ENCODE peak calls at places on chromosomes 1 and 21, in seven cellular contexts. T, L, P, H, B, Z and R are unnamed samples.
A peak's percentile ranks its signal among the peaks of the same experiment; 100 is the strongest.

GRCh38 chr1:71641013-71641412 is 560.2 kb upstream of the ZRANB2 start:
- DNase-seq in T (no peak), L (no peak), P (no peak), H (no peak), B (no peak), Z (no peak), R (no peak)

GRCh38 chr21:41507521-41508414 is at the start of gene TMPRSS2:
- DNase-seq in T (peak; percentile 65), L (peak; percentile 74), P (no peak), H (no peak), B (no peak), Z (peak; percentile 74), R (no peak)

GRCh38 chr1:156372265-156372586 is 3.2 kb downstream of the RHBG start:
- DNase-seq in T (no peak), L (no peak), P (no peak), H (no peak), B (peak; percentile 60), Z (no peak), R (no peak)

GRCh38 chr21:36452281-36452680 is 27.6 kb downstream of the CLDN14 start:
- DNase-seq in T (no peak), L (no peak), P (no peak), H (no peak), B (no peak), Z (no peak), R (no peak)

GRCh38 chr1:54809496-54810074 is 8.5 kb upstream of the TTC22 start:
- DNase-seq in T (no peak), L (no peak), P (no peak), H (no peak), B (no peak), Z (peak; percentile 30), R (no peak)

GRCh38 chr1:180698580-180698979 is 66.8 kb downstream of the XPR1 start:
- DNase-seq in T (no peak), L (no peak), P (no peak), H (no peak), B (no peak), Z (no peak), R (no peak)

GRCh38 chr1:220926146-220926545 is 46.9 kb downstream of the HLX start:
- DNase-seq in T (no peak), L (no peak), P (no peak), H (no peak), B (peak; percentile 30), Z (no peak), R (no peak)

GRCh38 chr21:43726686-43727570 is 8.0 kb downstream of the PDXK start:
- DNase-seq in T (no peak), L (no peak), P (no peak), H (no peak), B (no peak), Z (peak; percentile 44), R (no peak)

GRCh38 chr1:119544165-119544762 is 37.3 kb downstream of the HSD3B1 start:
- DNase-seq in T (peak; percentile 21), L (peak; percentile 41), P (no peak), H (no peak), B (no peak), Z (no peak), R (peak; percentile 6)

GRCh38 chr1:50123071-50123470 is 14.4 kb downstream of the ELAVL4 start:
- DNase-seq in T (no peak), L (no peak), P (no peak), H (no peak), B (no peak), Z (no peak), R (no peak)

GRCh38 chr1:222061711-222062359 is 319.9 kb upstream of the DUSP10 start:
- DNase-seq in T (no peak), L (no peak), P (no peak), H (no peak), B (no peak), Z (no peak), R (no peak)

GRCh38 chr1:90850925-90851710 is 134.0 kb upstream of the BARHL2 start:
- DNase-seq in T (peak; percentile 88), L (peak; percentile 93), P (peak; percentile 87), H (peak; percentile 79), B (peak; percentile 93), Z (peak; percentile 89), R (peak; percentile 44)

GRCh38 chr21:45535341-45536081 is 6.7 kb downstream of the SLC19A1 start:
- DNase-seq in T (no peak), L (no peak), P (no peak), H (no peak), B (no peak), Z (peak; percentile 43), R (no peak)

GRCh38 chr1:221720545-221720944 is 21.3 kb downstream of the DUSP10 start:
- DNase-seq in T (no peak), L (no peak), P (no peak), H (no peak), B (no peak), Z (no peak), R (no peak)

GRCh38 chr1:229717774-229718173 is 91.7 kb downstream of the URB2 start:
- DNase-seq in T (no peak), L (no peak), P (peak; percentile 39), H (no peak), B (no peak), Z (no peak), R (no peak)

GRCh38 chr1:197042676-197043341 is 24.3 kb downstream of the F13B start:
- DNase-seq in T (no peak), L (no peak), P (no peak), H (no peak), B (no peak), Z (no peak), R (no peak)

GRCh38 chr1:10823000-10823401 is 26.6 kb upstream of the CASZ1 start:
- DNase-seq in T (no peak), L (no peak), P (no peak), H (no peak), B (no peak), Z (no peak), R (no peak)

GRCh38 chr1:57770772-57771171 is 346.9 kb upstream of the DAB1 start:
- DNase-seq in T (no peak), L (peak; percentile 22), P (no peak), H (no peak), B (no peak), Z (no peak), R (peak; percentile 2)

GRCh38 chr1:202616355-202616910 is 93.8 kb downstream of the SYT2 start:
- DNase-seq in T (no peak), L (no peak), P (no peak), H (no peak), B (no peak), Z (no peak), R (no peak)

GRCh38 chr1:180923024-180923841 is 10.5 kb downstream of the KIAA1614 start:
- DNase-seq in T (peak; percentile 60), L (peak; percentile 85), P (no peak), H (peak; percentile 44), B (no peak), Z (peak; percentile 84), R (no peak)

GRCh38 chr1:28031173-28031572 is 57.2 kb downstream of the EYA3 start:
- DNase-seq in T (no peak), L (no peak), P (no peak), H (no peak), B (peak; percentile 4), Z (no peak), R (no peak)

GRCh38 chr1:247409869-247410544 is 6.0 kb upstream of the NLRP3 start:
- DNase-seq in T (no peak), L (no peak), P (peak; percentile 83), H (no peak), B (no peak), Z (no peak), R (no peak)

GRCh38 chr1:22313321-22313720 is 138.3 kb upstream of the ZBTB40 start:
- DNase-seq in T (no peak), L (no peak), P (no peak), H (no peak), B (no peak), Z (peak; percentile 37), R (no peak)

GRCh38 chr1:234919061-234919755 is 209.4 kb downstream of the TOMM20 start:
- DNase-seq in T (peak; percentile 27), L (no peak), P (no peak), H (no peak), B (no peak), Z (no peak), R (no peak)

GRCh38 chr1:70459502-70460225 is 48.6 kb downstream of the CTH start:
- DNase-seq in T (no peak), L (no peak), P (no peak), H (peak; percentile 5), B (peak; percentile 18), Z (no peak), R (no peak)